ENCODE peak calls at places on chromosome 20, in five cellular contexts. M, Y, A, J and T are unnamed samples.

GRCh38 chr20:60261323-60261722 is 303.1 kb downstream of the CDH26 start:
- DNase-seq in M (no peak), J (no peak), Y (no peak), A (no peak), T (no peak)

GRCh38 chr20:50663095-50663821 is 28.1 kb downstream of the RIPOR3 start:
- DNase-seq in M (no peak), J (no peak), Y (no peak), A (no peak), T (no peak)

GRCh38 chr20:2305946-2306345 is 10.1 kb downstream of the TGM3 start:
- DNase-seq in M (no peak), J (no peak), Y (no peak), A (no peak), T (no peak)

GRCh38 chr20:21102252-21102609 is 3.9 kb downstream of the LINC00237 start:
- DNase-seq in M (no peak), J (no peak), A (no peak), Y (no peak), T (no peak)

GRCh38 chr20:57671072-57671391 is 38.8 kb downstream of the PMEPA1 start:
- DNase-seq in Y (no peak), A (no peak), M (no peak), J (no peak), T (no peak)

GRCh38 chr20:42027746-42028268 is 409.6 kb upstream of the CHD6 start:
- DNase-seq in A (no peak), Y (no peak), M (no peak), J (no peak), T (no peak)

GRCh38 chr20:42531675-42531985 is 658.1 kb downstream of the PTPRT start:
- DNase-seq in Y (no peak), J (no peak), A (no peak), M (no peak), T (no peak)

GRCh38 chr20:51012357-51012756 is 10.6 kb downstream of the KCNG1 start:
- DNase-seq in M (no peak), Y (no peak), J (no peak), A (no peak), T (no peak)

GRCh38 chr20:52476074-52476751 is 284.6 kb upstream of the ZFP64 start:
- DNase-seq in A (no peak), M (no peak), Y (no peak), J (no peak), T (no peak)

GRCh38 chr20:41256516-41256915 is 61.0 kb downstream of the ZHX3 start:
- DNase-seq in J (no peak), M (no peak), A (no peak), Y (no peak), T (no peak)

GRCh38 chr20:25584905-25585704 is at the start of gene NINL:
- DNase-seq in A (peak; percentile 48), M (peak; percentile 36), Y (peak; percentile 33), J (peak; percentile 78), T (no peak)

GRCh38 chr20:63606701-63607100 is 20.2 kb downstream of the GMEB2 start:
- DNase-seq in Y (no peak), J (no peak), M (no peak), A (no peak), T (no peak)

GRCh38 chr20:61922411-61922810 is 143.3 kb downstream of the TAF4 start:
- DNase-seq in M (no peak), Y (no peak), J (peak; percentile 53), A (no peak), T (peak; percentile 43)

GRCh38 chr20:63411898-63412631 is 50.9 kb upstream of the CHRNA4 start:
- DNase-seq in M (no peak), A (no peak), J (no peak), Y (no peak), T (no peak)

GRCh38 chr20:35561268-35561667 is 19.4 kb downstream of the ERGIC3 start:
- DNase-seq in Y (peak; percentile 38), M (peak; percentile 24), A (peak; percentile 34), J (no peak), T (peak; percentile 39)

GRCh38 chr20:57091748-57092111 is 174.7 kb downstream of the BMP7 start:
- DNase-seq in M (no peak), J (no peak), Y (no peak), A (no peak), T (peak; percentile 60)

GRCh38 chr20:24672886-24673677 is 203.7 kb downstream of the SYNDIG1 start:
- DNase-seq in Y (peak; percentile 98), J (peak; percentile 41), A (peak; percentile 96), M (no peak), T (peak; percentile 61)

GRCh38 chr20:23245553-23246128 is 105.0 kb upstream of the NXT1 start:
- DNase-seq in A (peak; percentile 49), M (no peak), J (peak; percentile 79), Y (no peak), T (no peak)

GRCh38 chr20:14441201-14441600 is 103.8 kb upstream of the FLRT3 start:
- DNase-seq in Y (no peak), A (peak; percentile 86), M (no peak), J (no peak), T (no peak)

GRCh38 chr20:24559114-24559513 is 89.7 kb downstream of the SYNDIG1 start:
- DNase-seq in J (no peak), Y (no peak), M (no peak), A (no peak), T (no peak)

GRCh38 chr20:20690676-20691476 is 21.6 kb downstream of the RALGAPA2 start:
- DNase-seq in A (peak; percentile 25), M (no peak), Y (no peak), J (no peak), T (no peak)

GRCh38 chr20:23446505-23446904 is 6.2 kb downstream of the CST11 start:
- DNase-seq in J (no peak), Y (peak; percentile 43), M (no peak), A (peak; percentile 50), T (no peak)

GRCh38 chr20:50335105-50335504 is 144.5 kb downstream of the CEBPB start:
- DNase-seq in J (no peak), Y (peak; percentile 42), A (peak; percentile 62), M (no peak), T (peak; percentile 0)

GRCh38 chr20:61436674-61437279 is 184.7 kb downstream of the CDH4 start:
- DNase-seq in M (no peak), Y (peak; percentile 96), J (no peak), A (peak; percentile 68), T (no peak)

GRCh38 chr20:4916991-4917881 is 84.1 kb downstream of the SLC23A2 start:
- DNase-seq in J (no peak), Y (peak; percentile 59), M (no peak), A (no peak), T (no peak)
- TF ChIP-seq CTCF in J (no peak), Y (no peak), M (no peak), A (no peak), T (peak; percentile 31)

DNA sequence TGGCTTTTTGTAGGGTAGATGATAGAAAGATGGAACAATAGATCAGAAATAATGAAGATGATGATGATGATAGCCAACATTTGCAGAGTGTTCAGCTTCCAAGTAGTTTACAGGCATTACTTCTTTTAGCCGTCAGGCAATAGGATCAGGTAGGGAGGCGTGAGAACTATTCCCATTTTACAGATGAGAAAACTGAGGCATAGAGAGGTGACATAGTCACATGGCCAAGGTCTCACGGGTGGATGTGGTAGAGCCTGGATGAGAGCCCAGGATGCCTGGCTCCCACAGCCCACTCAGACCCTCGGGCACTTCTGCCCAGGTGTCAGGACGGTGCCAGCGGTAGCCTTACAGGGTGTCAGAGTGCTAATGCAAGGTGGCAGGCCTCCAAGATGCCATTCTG is 26.0 kb upstream of the TM9SF4 start:
- DNase-seq in A (no peak), J (no peak), Y (no peak), M (no peak), T (no peak)
- TF ChIP-seq CTCF in A (no peak), J (no peak), Y (no peak), M (no peak), T (no peak)

GRCh38 chr20:46715292-46715756 is 5.9 kb downstream of the SLC2A10 start:
- DNase-seq in J (no peak), Y (peak; percentile 57), M (no peak), A (peak; percentile 88), T (no peak)
- TF ChIP-seq CTCF in J (peak; percentile 14), Y (no peak), M (no peak), A (peak; percentile 21), T (peak; percentile 14)

DNA sequence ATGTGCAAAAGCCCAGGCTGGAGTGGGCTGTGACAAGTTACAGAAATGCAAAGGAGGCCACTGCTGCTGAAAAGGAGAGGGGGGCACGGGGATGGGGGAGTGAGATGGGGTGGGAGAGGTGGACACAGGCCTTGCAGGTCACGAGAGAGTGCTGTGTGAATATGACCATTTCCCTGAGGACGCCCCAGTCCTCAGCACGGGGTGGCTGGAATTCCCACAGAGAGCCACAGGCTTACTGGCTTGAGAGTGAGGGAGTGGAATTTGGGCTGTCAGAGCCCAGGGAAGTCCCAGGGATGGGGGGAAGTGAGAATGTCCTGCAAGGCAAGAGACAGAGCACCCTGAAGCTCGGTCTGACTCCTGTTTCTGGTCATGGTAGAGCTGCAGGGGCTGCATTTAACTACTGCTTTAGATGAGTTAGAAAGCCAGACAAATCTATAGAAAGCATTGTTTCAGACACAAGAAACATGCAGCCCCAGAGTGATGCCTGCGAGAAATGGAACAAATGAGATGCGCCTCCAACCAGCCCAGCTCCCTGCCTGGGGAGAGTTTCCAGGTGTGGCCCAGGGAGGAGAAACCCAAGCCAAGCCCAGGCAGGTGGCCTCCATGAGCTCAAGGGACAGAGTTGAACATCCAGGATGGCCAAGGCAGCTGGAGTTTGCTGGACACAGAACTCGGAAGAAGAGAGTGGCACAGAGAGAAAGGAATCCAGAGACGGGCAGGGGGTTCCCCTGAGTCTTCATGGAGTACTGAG is 30.5 kb downstream of the NPEPL1 start:
- DNase-seq in A (no peak), Y (no peak), J (peak; percentile 45), M (no peak), T (peak; percentile 30)
- TF ChIP-seq CTCF in A (no peak), Y (no peak), J (no peak), M (no peak), T (no peak)